ENCODE peak calls at places on chromosomes 1 and 21, in six cellular contexts. O is ovary, C is psoas muscle, Z is uterus, A is hepatocyte, J is aorta. Y is an unnamed sample.

GRCh38 chr1:27099154-27099903 is 55.6 kb downstream of the SLC9A1 start:
- DNase-seq in C (peak; percentile 76), J (peak; percentile 92), O (peak; percentile 68), A (peak; percentile 89), Z (peak; percentile 81), Y (peak; percentile 62)

GRCh38 chr1:18950415-18951026 is 6.0 kb downstream of the IFFO2 start:
- DNase-seq in Z (no peak), A (no peak), O (no peak), C (peak; percentile 72), J (peak; percentile 92), Y (no peak)

GRCh38 chr1:231369282-231369681 is 31.2 kb downstream of the SPRTN start:
- DNase-seq in J (no peak), Z (no peak), A (no peak), O (no peak), C (no peak), Y (no peak)

GRCh38 chr1:17161137-17161700 is 42.0 kb upstream of the PADI2 start:
- DNase-seq in C (no peak), Z (no peak), J (no peak), O (no peak), A (no peak), Y (no peak)

GRCh38 chr1:225467193-225468020 is 39.6 kb upstream of the LBR start:
- DNase-seq in A (no peak), C (peak; percentile 82), O (no peak), Z (peak; percentile 66), J (peak; percentile 78), Y (no peak)

GRCh38 chr1:78370356-78370755 is 120.4 kb upstream of the PTGFR start:
- DNase-seq in Z (no peak), A (no peak), J (no peak), O (no peak), C (no peak), Y (no peak)

GRCh38 chr1:40014812-40015594 is 25.5 kb upstream of the CAP1 start:
- DNase-seq in A (no peak), O (no peak), C (no peak), Z (no peak), J (no peak), Y (no peak)

GRCh38 chr1:154182342-154183044 is 9.4 kb downstream of the TPM3 start:
- DNase-seq in C (peak; percentile 81), A (peak; percentile 83), Z (peak; percentile 66), J (peak; percentile 90), O (peak; percentile 62), Y (peak; percentile 59)

GRCh38 chr21:31732538-31732864 is 583 bp upstream of the SCAF4 start:
- DNase-seq in C (no peak), Z (no peak), O (no peak), J (no peak), A (no peak), Y (no peak)

GRCh38 chr1:165162671-165163241 is 193.8 kb downstream of the LMX1A start:
- DNase-seq in A (peak; percentile 29), Z (no peak), O (no peak), C (peak; percentile 57), J (no peak), Y (peak; percentile 6)

GRCh38 chr1:242712248-242712647 is 187.8 kb upstream of the PLD5 start:
- DNase-seq in O (no peak), J (no peak), C (no peak), A (no peak), Z (no peak), Y (no peak)

GRCh38 chr21:27464643-27465042 is 497.8 kb upstream of the ADAMTS5 start:
- DNase-seq in C (no peak), J (no peak), O (no peak), A (no peak), Z (no peak), Y (no peak)

GRCh38 chr1:43367026-43367903 is 546 bp downstream of the ELOVL1 start:
- DNase-seq in J (peak; percentile 80), Z (no peak), O (peak; percentile 54), C (peak; percentile 56), A (peak; percentile 56), Y (peak; percentile 74)

GRCh38 chr21:38806153-38806941 is 618 bp downstream of the ETS2 start:
- DNase-seq in O (peak; percentile 73), Z (no peak), J (peak; percentile 86), C (peak; percentile 75), A (no peak), Y (peak; percentile 74)

GRCh38 chr1:234969630-234970370 is 158.8 kb downstream of the TOMM20 start:
- DNase-seq in J (peak; percentile 87), C (peak; percentile 82), A (peak; percentile 88), O (peak; percentile 78), Z (peak; percentile 63), Y (peak; percentile 93)

GRCh38 chr1:228154021-228154684 is 4.4 kb downstream of the GJC2 start:
- DNase-seq in A (no peak), Z (peak; percentile 10), J (peak; percentile 60), C (no peak), O (no peak), Y (no peak)

GRCh38 chr1:30258876-30259275 is 464.5 kb downstream of the MATN1 start:
- DNase-seq in A (no peak), C (no peak), Z (no peak), O (no peak), J (no peak), Y (no peak)

GRCh38 chr1:33332881-33333280 is 12.0 kb upstream of the A3GALT2 start:
- DNase-seq in C (peak; percentile 78), Z (no peak), A (no peak), O (no peak), J (no peak), Y (no peak)

GRCh38 chr21:38377165-38378093 is 120.6 kb downstream of the KCNJ15 start:
- DNase-seq in O (no peak), Z (no peak), J (peak; percentile 67), C (no peak), A (no peak), Y (peak; percentile 30)

GRCh38 chr1:93442276-93442675 is 5.6 kb upstream of the FNBP1L start:
- DNase-seq in J (no peak), O (no peak), C (no peak), Z (no peak), A (peak; percentile 59), Y (no peak)

GRCh38 chr1:2314803-2315710 is 76.3 kb downstream of the MORN1 start:
- DNase-seq in Z (peak; percentile 73), O (peak; percentile 83), C (peak; percentile 77), A (peak; percentile 84), J (peak; percentile 89), Y (peak; percentile 97)

GRCh38 chr1:101371259-101371658 is 134.4 kb downstream of the S1PR1 start:
- DNase-seq in O (no peak), Z (no peak), A (no peak), C (no peak), J (no peak), Y (no peak)

GRCh38 chr1:220453371-220453770 is 74.6 kb upstream of the MARK1 start:
- DNase-seq in O (no peak), A (no peak), Z (no peak), J (no peak), C (no peak), Y (no peak)

GRCh38 chr1:9079980-9080703 is 10.7 kb upstream of the SLC2A5 start:
- DNase-seq in Z (no peak), C (no peak), A (no peak), O (no peak), J (no peak), Y (no peak)

GRCh38 chr1:30034105-30034626 is 689.2 kb downstream of the MATN1 start:
- DNase-seq in O (no peak), A (no peak), J (no peak), Z (no peak), C (no peak), Y (no peak)

GRCh38 chr1:39902121-39902807 is 547 bp upstream of the MYCL start:
- DNase-seq in A (peak; percentile 87), C (peak; percentile 69), O (peak; percentile 61), Z (peak; percentile 28), J (peak; percentile 87), Y (peak; percentile 85)

GRCh38 chr1:62012095-62012494 is 182.6 kb upstream of the L1TD1 start:
- DNase-seq in C (no peak), O (no peak), A (no peak), J (no peak), Z (no peak), Y (peak; percentile 34)

GRCh38 chr1:62011007-62011406 is 183.6 kb upstream of the L1TD1 start:
- DNase-seq in J (no peak), C (no peak), O (no peak), Z (no peak), A (no peak), Y (no peak)

GRCh38 chr1:62012821-62013220 is 181.8 kb upstream of the L1TD1 start:
- DNase-seq in Z (peak; percentile 32), C (peak; percentile 64), J (no peak), O (peak; percentile 62), A (no peak), Y (no peak)

DNA sequence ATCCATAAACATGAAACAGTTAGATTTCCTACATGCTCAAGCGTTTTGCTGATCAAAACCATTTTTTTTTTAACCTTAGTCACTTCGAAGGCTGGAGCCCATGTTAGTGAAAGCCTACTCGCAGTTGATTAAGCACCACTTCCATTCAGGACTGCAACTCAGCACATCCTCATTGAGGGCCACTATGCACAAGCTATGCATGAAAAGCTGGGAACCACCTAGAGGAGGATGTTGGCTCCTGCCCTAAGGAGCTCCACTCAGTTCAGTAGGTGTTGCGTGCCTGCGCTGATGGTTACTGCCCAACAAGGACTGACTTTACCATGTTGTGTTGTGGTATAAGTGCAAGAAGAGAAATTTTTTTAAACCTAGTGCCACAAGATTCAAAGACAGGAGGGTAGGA is 181.4 kb upstream of the L1TD1 start:
- DNase-seq in O (no peak), J (no peak), A (no peak), C (no peak), Z (no peak), Y (no peak)
- H3K27ac ChIP-seq in O (peak overlapping the region; percentile 39), J (no peak overlapping the region), A (no peak overlapping the region), C (peak overlapping the region; percentile 65), Z (no peak overlapping the region), Y (no peak overlapping the region)

GRCh38 chr1:183234660-183235476 is 48.8 kb downstream of the LAMC2 start:
- DNase-seq in C (peak; percentile 79), J (no peak), A (peak; percentile 80), O (peak; percentile 73), Z (peak; percentile 92), Y (peak; percentile 27)
- H3K27ac ChIP-seq in C (peak overlapping the region; percentile 76), J (peak overlapping the region; percentile 94), A (peak overlapping the region; percentile 80), O (peak overlapping the region; percentile 81), Z (peak overlapping the region; percentile 92), Y (peak overlapping the region; percentile 98)

DNA sequence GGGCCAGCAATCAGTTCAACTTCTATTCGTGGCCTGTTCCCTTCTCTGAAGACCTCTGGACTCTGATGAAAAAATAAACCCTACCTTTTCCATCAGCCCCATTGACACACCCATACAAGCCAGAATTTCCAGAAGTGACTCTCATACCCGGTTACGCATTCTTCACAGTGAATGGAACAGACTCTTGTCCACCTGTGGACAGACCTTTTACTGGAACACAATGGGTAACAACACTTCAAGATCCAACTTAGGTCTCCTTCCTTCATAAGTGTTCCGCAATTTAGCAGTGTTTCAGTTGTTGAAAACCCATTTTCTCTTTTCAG is 2.6 kb upstream of the NPL start:
- DNase-seq in J (no peak), Z (no peak), C (no peak), A (no peak), O (no peak), Y (no peak)
- H3K27ac ChIP-seq in J (no peak overlapping the region), Z (no peak overlapping the region), C (no peak overlapping the region), A (no peak overlapping the region), O (no peak overlapping the region), Y (no peak overlapping the region)

DNA sequence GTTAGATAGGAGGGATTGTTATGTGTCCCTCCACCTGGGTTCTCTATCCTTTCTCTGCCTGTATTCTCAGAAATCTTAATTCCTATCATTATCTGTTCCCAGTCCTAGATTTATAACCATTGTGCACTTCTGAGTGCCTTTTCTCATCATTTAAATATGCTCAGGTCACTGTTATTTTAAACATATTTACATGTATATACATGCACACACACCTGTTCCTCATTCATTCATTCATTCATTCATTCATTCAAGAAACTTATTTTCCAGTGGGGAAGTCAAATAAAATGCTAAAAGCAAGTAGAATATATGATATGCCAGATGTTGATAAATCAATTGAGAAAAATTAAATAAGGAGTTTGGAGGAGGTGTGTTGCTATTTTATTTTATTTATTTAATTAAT is 110.3 kb downstream of the NEK7 start:
- DNase-seq in J (no peak), O (no peak), Z (no peak), A (no peak), C (no peak), Y (no peak)
- H3K27ac ChIP-seq in J (no peak overlapping the region), O (no peak overlapping the region), Z (no peak overlapping the region), A (no peak overlapping the region), C (no peak overlapping the region), Y (peak overlapping the region; percentile 93)